ENCODE peak calls at places on chromosome 18, in five cellular contexts. U, A, R, Q and T are unnamed samples.

GRCh38 chr18:33960393-33960792 is 264.3 kb downstream of the NOL4 start:
- DNase-seq in U (no peak), A (no peak), R (no peak), Q (no peak), T (no peak)

GRCh38 chr18:26135563-26135962 is 1.9 kb downstream of the PSMA8 start:
- DNase-seq in U (no peak), A (no peak), R (no peak), Q (no peak), T (no peak)

GRCh38 chr18:63216911-63217311 is 102.7 kb downstream of the BCL2 start:
- DNase-seq in U (no peak), A (no peak), R (no peak), Q (no peak), T (peak)

GRCh38 chr18:3758531-3758930 is 308.6 kb downstream of the TGIF1 start:
- DNase-seq in U (no peak), A (no peak), R (no peak), Q (peak), T (no peak)

GRCh38 chr18:23623040-23623439 is 36.7 kb upstream of the NPC1 start:
- DNase-seq in U (no peak), A (no peak), R (no peak), Q (no peak), T (no peak)

GRCh38 chr18:26429535-26429934 is 118.8 kb downstream of the KCTD1 start:
- DNase-seq in U (peak), A (no peak), R (peak), Q (peak), T (no peak)

GRCh38 chr18:29164993-29165599 is 988.2 kb upstream of the CDH2 start:
- DNase-seq in U (peak), A (no peak), R (peak), Q (peak), T (no peak)

GRCh38 chr18:23740105-23740830 is 51.0 kb downstream of the LAMA3 start:
- DNase-seq in U (no peak), A (no peak), R (no peak), Q (peak), T (no peak)

GRCh38 chr18:74331404-74331803 is 15.8 kb downstream of the C18orf63 start:
- DNase-seq in U (peak), A (no peak), R (no peak), Q (peak), T (peak)

GRCh38 chr18:50949185-50949584 is 18.7 kb upstream of the ELAC1 start:
- DNase-seq in U (no peak), A (no peak), R (no peak), Q (no peak), T (no peak)

GRCh38 chr18:10074122-10074521 is 160.3 kb downstream of the VAPA start:
- DNase-seq in U (no peak), A (peak), R (no peak), Q (no peak), T (no peak)

GRCh38 chr18:64618390-64618789 is 469.5 kb upstream of the LINC00305 start:
- DNase-seq in U (no peak), A (no peak), R (no peak), Q (no peak), T (no peak)

GRCh38 chr18:80246656-80247402 is 485 bp downstream of the PARD6G start:
- DNase-seq in U (no peak), A (no peak), R (no peak), Q (no peak), T (no peak)

GRCh38 chr18:57954928-57955327 is 89.1 kb upstream of the NEDD4L start:
- DNase-seq in U (no peak), A (no peak), R (no peak), Q (no peak), T (no peak)

GRCh38 chr18:11849279-11849678 is 1.9 kb upstream of the CHMP1B start:
- DNase-seq in U (no peak), A (no peak), R (no peak), Q (no peak), T (no peak)
- TF ChIP-seq CTCF in U (no peak), A (no peak), R (no peak), Q (no peak), T (no peak)

DNA sequence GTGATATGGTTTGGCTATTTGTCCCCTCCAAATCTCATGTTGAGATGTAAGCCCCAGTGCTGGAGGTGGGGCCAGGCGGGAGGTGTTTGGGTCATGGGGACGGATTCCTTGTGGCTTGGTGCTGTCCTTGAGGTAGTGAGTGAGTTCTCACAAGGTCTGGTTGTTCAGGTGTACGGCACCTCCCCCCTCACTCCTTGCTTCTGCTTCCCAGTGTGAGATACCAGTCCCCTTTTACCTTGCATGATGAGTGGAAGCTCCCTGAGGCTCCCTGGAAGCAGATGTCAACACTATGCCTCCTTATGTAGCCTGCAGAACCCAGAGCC is 232.6 kb downstream of the LDLRAD4 start:
- DNase-seq in U (no peak), A (peak), R (no peak), Q (no peak), T (no peak)
- H3K4me3 ChIP-seq in U (no peak), A (no peak), R (no peak), Q (no peak), T (no peak)

DNA sequence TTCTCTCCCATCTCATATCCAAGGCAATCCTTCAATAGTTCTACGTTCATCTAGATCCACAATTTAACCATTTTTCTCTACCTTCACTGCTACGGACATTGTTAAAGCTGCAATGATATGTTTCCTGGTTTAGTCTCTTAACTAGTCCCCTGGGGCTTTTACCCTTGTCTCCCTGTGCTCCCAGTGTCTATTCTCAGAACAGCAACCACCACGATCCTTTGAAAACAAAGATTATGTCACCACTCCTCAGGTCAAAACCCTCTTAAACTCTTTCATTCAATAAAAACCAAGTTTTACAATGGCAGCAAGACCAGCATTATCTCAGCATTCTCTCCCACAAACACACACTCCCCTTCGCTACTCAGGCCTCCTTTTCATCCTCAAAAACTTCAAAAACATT is 298.2 kb upstream of the CHST9 start:
- DNase-seq in U (no peak), A (no peak), R (no peak), Q (no peak), T (no peak)
- TF ChIP-seq CTCF in U (no peak), A (no peak), R (no peak), Q (no peak), T (no peak)

GRCh38 chr18:56121669-56122068 is 516.7 kb downstream of the TXNL1 start:
- DNase-seq in U (no peak), A (no peak), R (no peak), Q (no peak), T (no peak)
- H3K4me3 ChIP-seq in U (no peak), A (no peak), R (no peak), Q (no peak), T (no peak)

GRCh38 chr18:286515-287310 is 18.9 kb upstream of the THOC1 start:
- DNase-seq in U (no peak), A (no peak), R (no peak), Q (peak), T (no peak)
- TF ChIP-seq CTCF in U (peak), A (peak), R (peak), Q (peak), T (no peak)